ENCODE peak calls at places on chromosome 22, in seven cellular contexts. C is fibroblast of pulmonary artery, A is mammary epithelial cell, Y is Calu3, Q is fibroblast of the aortic adventitia, W is tibial nerve, N is RWPE1. R is an unnamed sample.

GRCh38 chr22:45468872-45469572 is 33.7 kb upstream of the FBLN1 start:
- DNase-seq in N (peak; percentile 62), W (no peak), Q (peak; percentile 83), Y (no peak), A (peak; percentile 85), C (peak; percentile 19), R (no peak)

GRCh38 chr22:48554893-48555552 is 1272.7 kb downstream of the BRD1 start:
- DNase-seq in A (no peak), W (no peak), Y (no peak), Q (no peak), C (no peak), N (no peak), R (peak; percentile 33)

GRCh38 chr22:23071163-23072034 is 1.1 kb downstream of the GNAZ start:
- DNase-seq in A (no peak), C (no peak), Q (no peak), Y (no peak), W (no peak), N (no peak), R (no peak)

GRCh38 chr22:49918911-49919881 is 762 bp downstream of the CRELD2 start:
- DNase-seq in Y (no peak), A (no peak), Q (no peak), N (no peak), C (no peak), W (no peak), R (no peak)

GRCh38 chr22:20135265-20135664 is 3.7 kb downstream of the ZDHHC8 start:
- DNase-seq in N (no peak), A (no peak), C (no peak), Q (no peak), W (no peak), Y (no peak), R (no peak)

GRCh38 chr22:48045369-48045768 is 1282.9 kb downstream of the TBC1D22A start:
- DNase-seq in W (no peak), Q (no peak), C (no peak), Y (no peak), N (no peak), A (no peak), R (no peak)

GRCh38 chr22:48720662-48721393 is 1106.8 kb downstream of the BRD1 start:
- DNase-seq in C (no peak), A (no peak), Q (no peak), W (no peak), N (no peak), Y (no peak), R (no peak)

GRCh38 chr22:38062782-38063181 is 5.6 kb downstream of the PICK1 start:
- DNase-seq in Y (no peak), N (no peak), Q (no peak), A (no peak), C (no peak), W (peak; percentile 59), R (no peak)

GRCh38 chr22:30783021-30783420 is 88.3 kb downstream of the OSBP2 start:
- DNase-seq in N (no peak), W (no peak), C (no peak), Y (no peak), Q (no peak), A (no peak), R (no peak)

GRCh38 chr22:22810018-22810427 is 77.6 kb upstream of the IGLL5 start:
- DNase-seq in W (no peak), A (no peak), C (peak; percentile 52), Q (no peak), N (no peak), Y (peak; percentile 56), R (no peak)

GRCh38 chr22:40396882-40397281 is 26.5 kb downstream of the SGSM3 start:
- DNase-seq in N (peak; percentile 69), C (peak; percentile 91), Y (peak; percentile 88), A (peak; percentile 60), Q (peak; percentile 58), W (no peak), R (peak; percentile 74)

GRCh38 chr22:35305525-35306070 is 5.9 kb downstream of the TOM1 start:
- DNase-seq in A (no peak), W (no peak), N (no peak), Q (no peak), Y (no peak), C (no peak), R (no peak)

GRCh38 chr22:38843716-38844660 is at the start of gene NPTXR:
- DNase-seq in Q (no peak), W (no peak), C (peak; percentile 45), N (peak; percentile 34), Y (peak; percentile 64), A (no peak), R (peak; percentile 50)

GRCh38 chr22:30286331-30286730 is 3.0 kb downstream of the CASTOR1 start:
- DNase-seq in N (no peak), W (no peak), Q (no peak), C (no peak), A (no peak), Y (no peak), R (no peak)

GRCh38 chr22:23536821-23537345 is 43.2 kb downstream of the IGLL1 start:
- DNase-seq in Q (no peak), A (no peak), N (no peak), W (no peak), C (no peak), Y (no peak), R (no peak)

GRCh38 chr22:32877196-32877595 is 75.7 kb downstream of the TIMP3 start:
- DNase-seq in C (peak; percentile 22), W (no peak), N (no peak), A (no peak), Q (no peak), Y (no peak), R (no peak)

GRCh38 chr22:29782061-29782845 is 15.1 kb downstream of the UQCR10 start:
- DNase-seq in N (no peak), Q (peak; percentile 66), C (peak; percentile 28), W (no peak), Y (peak; percentile 56), A (peak; percentile 59), R (no peak)

GRCh38 chr22:38921801-38922200 is 35.6 kb upstream of the APOBEC3A start:
- DNase-seq in C (no peak), A (no peak), N (no peak), Y (peak; percentile 63), Q (no peak), W (no peak), R (no peak)

DNA sequence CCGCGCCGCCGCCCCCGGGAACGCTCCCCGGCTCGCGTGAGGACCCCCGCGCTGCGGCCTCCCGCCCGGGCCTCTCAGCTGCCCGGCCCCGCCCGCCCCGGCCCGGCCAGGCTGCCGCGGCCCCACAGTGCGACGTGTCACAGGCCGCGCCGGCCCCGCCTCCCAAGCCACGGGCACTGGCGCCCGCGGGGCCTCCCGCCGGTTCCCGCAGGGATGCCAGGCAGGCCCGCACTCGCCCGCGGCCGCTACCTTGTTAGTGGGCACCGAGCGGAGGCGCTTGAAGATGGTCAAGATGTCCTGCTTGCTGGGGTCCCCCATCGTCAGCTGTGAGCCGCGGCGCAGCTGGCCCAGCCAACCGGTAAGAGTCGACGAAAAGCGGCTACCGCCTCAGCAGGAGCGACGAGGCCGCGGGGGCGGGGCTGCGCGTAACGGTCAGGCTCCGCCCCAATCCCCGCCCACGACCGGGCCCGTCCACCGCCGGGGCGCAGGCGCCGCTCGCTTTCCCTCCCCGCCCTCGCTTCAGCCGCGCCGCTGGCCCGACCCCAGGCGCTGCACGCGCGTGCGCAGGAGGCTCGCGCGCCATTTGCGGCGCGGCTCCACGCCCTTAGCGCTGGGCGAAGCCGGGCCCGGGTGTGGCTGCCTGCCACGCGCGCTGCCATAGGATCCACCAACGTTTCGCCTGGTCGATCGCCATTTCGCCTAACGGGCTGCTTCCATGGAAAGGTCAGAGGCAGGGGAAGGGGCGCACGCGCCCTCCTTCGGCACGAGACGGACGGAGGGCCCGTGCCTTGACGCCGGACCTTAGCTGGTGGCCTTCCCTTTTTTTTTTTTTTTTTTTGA is at the start of gene ARFGAP3:
- DNase-seq in W (peak; percentile 83), A (peak; percentile 90), Y (peak; percentile 98), Q (peak; percentile 89), N (peak; percentile 96), C (peak; percentile 95), R (peak; percentile 98)
- TF ChIP-seq CTCF in W (no peak), A (no peak), Y (no peak), Q (no peak), N (no peak), C (no peak), R (no peak)

GRCh38 chr22:36928826-36929535 is 15.6 kb downstream of the CSF2RB start:
- DNase-seq in Y (no peak), A (no peak), W (no peak), N (no peak), C (no peak), Q (no peak), R (no peak)
- TF ChIP-seq CTCF in Y (no peak), A (no peak), W (no peak), N (no peak), C (no peak), Q (no peak), R (no peak)

DNA sequence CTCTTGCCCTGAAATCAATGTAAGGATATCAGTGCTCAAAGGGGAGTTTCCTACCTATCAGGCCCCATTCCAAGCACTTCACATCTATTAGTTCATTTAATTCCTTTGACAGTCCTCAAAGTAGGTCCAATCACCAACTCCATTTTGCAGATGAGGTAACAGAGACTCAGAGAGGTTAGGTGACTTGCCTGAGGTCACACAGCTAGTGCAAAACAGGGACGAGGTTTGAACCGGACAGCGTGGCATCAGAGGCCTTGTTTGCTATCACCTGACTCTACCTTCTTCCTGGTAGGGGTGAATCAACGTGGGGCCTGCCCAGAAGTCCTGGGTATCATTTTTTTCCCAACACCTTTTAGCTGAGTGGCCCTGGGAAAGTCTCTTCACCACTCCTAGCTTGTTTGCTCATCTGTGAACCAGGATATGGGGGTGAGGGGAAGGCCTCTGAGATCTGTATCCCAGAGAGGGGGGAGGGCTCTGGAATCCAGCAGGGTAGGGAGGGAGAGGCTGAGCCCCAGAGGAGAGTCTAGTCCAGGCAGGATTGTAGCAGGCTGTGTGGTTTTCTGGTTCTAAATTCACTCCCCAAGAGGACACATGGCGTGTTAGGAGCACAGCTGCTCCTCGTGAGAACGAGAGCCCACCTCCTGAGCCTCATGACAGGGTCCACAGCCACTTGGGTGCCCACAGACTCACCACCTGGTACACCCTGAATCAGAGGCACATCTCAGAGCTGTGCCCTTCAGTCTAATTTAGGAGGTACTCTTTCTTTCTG is 174.7 kb downstream of the MN1 start:
- DNase-seq in C (no peak), Y (no peak), N (no peak), A (peak; percentile 17), Q (no peak), W (no peak), R (no peak)
- TF ChIP-seq CTCF in C (no peak), Y (no peak), N (no peak), A (no peak), Q (no peak), W (no peak), R (no peak)

GRCh38 chr22:41621099-41621910 is at the start of gene XRCC6:
- DNase-seq in Q (peak; percentile 100), W (peak; percentile 100), Y (peak; percentile 99), C (peak; percentile 100), A (peak; percentile 98), N (peak; percentile 99), R (peak; percentile 99)

GRCh38 chr22:41625577-41625976 is 4.5 kb downstream of the XRCC6 start:
- DNase-seq in C (no peak), W (no peak), A (no peak), Q (no peak), N (no peak), Y (no peak), R (no peak)

GRCh38 chr22:41620646-41621098 is at the start of gene DESI1:
- DNase-seq in W (peak; percentile 24), N (no peak), Y (peak; percentile 59), C (no peak), Q (no peak), A (no peak), R (no peak)

GRCh38 chr22:41621911-41622179 is 750 bp downstream of the XRCC6 start:
- DNase-seq in W (no peak), Y (no peak), C (no peak), Q (no peak), N (no peak), A (peak; percentile 22), R (no peak)

GRCh38 chr22:41619979-41620645 is 731 bp downstream of the DESI1 start:
- DNase-seq in W (no peak), A (peak; percentile 22), Y (peak; percentile 51), C (no peak), Q (no peak), N (no peak), R (peak; percentile 39)
- TF ChIP-seq CTCF in W (no peak), A (peak; percentile 23), Y (no peak), C (no peak), Q (no peak), N (no peak), R (no peak)